ENCODE peak calls at places on chromosome 6, in nine cellular contexts. T is small intestine, M is fibroblast of lung, X is RWPE2, C is MM.1S, H is K562, D is iPS DF 6.9, I is cardiac fibroblast, Q is mesendoderm. V is an unnamed sample.

GRCh38 chr6:138240476-138241245 is 22.4 kb upstream of the PBOV1 start:
- DNase-seq in T (no peak), M (no peak), X (no peak), C (no peak), H (no peak), D (no peak), I (no peak), Q (peak; percentile 81), V (no peak)

GRCh38 chr6:20664250-20664649 is 130.0 kb downstream of the CDKAL1 start:
- DNase-seq in T (no peak), M (no peak), X (no peak), C (no peak), H (no peak), D (no peak), I (no peak), Q (no peak), V (no peak)

GRCh38 chr6:140572129-140572528 is 1197.7 kb upstream of the CITED2 start:
- DNase-seq in T (no peak), M (peak; percentile 93), X (no peak), C (no peak), H (no peak), D (no peak), I (peak; percentile 95), Q (no peak), V (no peak)

GRCh38 chr6:133724726-133725125 is 164.2 kb upstream of the TCF21 start:
- DNase-seq in T (no peak), M (no peak), X (no peak), C (no peak), H (no peak), D (no peak), I (peak; percentile 57), Q (peak; percentile 74), V (no peak)

GRCh38 chr6:32439139-32439538 is 548 bp upstream of the HLA-DRA start:
- DNase-seq in T (no peak), M (no peak), X (no peak), C (no peak), H (no peak), D (no peak), I (no peak), Q (no peak), V (no peak)

GRCh38 chr6:111743859-111744692 is 129.2 kb downstream of the FYN start:
- DNase-seq in T (no peak), M (peak; percentile 90), X (no peak), C (no peak), H (no peak), D (no peak), I (peak; percentile 93), Q (no peak), V (no peak)

GRCh38 chr6:54681987-54682386 is 164.6 kb upstream of the FAM83B start:
- DNase-seq in T (no peak), M (peak; percentile 84), X (no peak), C (no peak), H (no peak), D (no peak), I (peak; percentile 72), Q (no peak), V (no peak)

GRCh38 chr6:129638055-129639019 is 71.6 kb downstream of the ARHGAP18 start:
- DNase-seq in T (no peak), M (peak; percentile 87), X (no peak), C (no peak), H (no peak), D (no peak), I (peak; percentile 92), Q (no peak), V (no peak)

GRCh38 chr6:7138921-7139358 is 31.2 kb downstream of the RREB1 start:
- DNase-seq in T (peak; percentile 81), M (no peak), X (no peak), C (no peak), H (no peak), D (no peak), I (no peak), Q (peak; percentile 93), V (no peak)

GRCh38 chr6:5094327-5094726 is 9.2 kb downstream of the PPP1R3G start:
- DNase-seq in T (no peak), M (peak; percentile 98), X (no peak), C (no peak), H (no peak), D (no peak), I (peak; percentile 83), Q (no peak), V (no peak)

GRCh38 chr6:87759491-87760010 is 57.5 kb upstream of the AKIRIN2 start:
- DNase-seq in T (no peak), M (no peak), X (no peak), C (no peak), H (no peak), D (no peak), I (no peak), Q (no peak), V (no peak)

GRCh38 chr6:139126255-139126654 is 8.6 kb upstream of the HECA start:
- DNase-seq in T (no peak), M (peak; percentile 89), X (no peak), C (no peak), H (no peak), D (no peak), I (peak; percentile 86), Q (no peak), V (no peak)

GRCh38 chr6:38163186-38164130 is 343.9 kb downstream of the ZFAND3 start:
- DNase-seq in T (peak; percentile 19), M (no peak), X (no peak), C (no peak), H (no peak), D (no peak), I (no peak), Q (no peak), V (no peak)

GRCh38 chr6:15427360-15428070 is 181.6 kb downstream of the JARID2 start:
- DNase-seq in T (no peak), M (peak; percentile 56), X (no peak), C (no peak), H (no peak), D (no peak), I (no peak), Q (peak; percentile 82), V (no peak)

GRCh38 chr6:52580905-52581304 is 4.0 kb upstream of the TRAM2 start:
- DNase-seq in T (no peak), M (no peak), X (no peak), C (no peak), H (no peak), D (no peak), I (no peak), Q (no peak), V (no peak)

GRCh38 chr6:167907837-167908681 is 81.3 kb downstream of the AFDN start:
- DNase-seq in T (peak; percentile 60), M (peak; percentile 32), X (no peak), C (no peak), H (no peak), D (no peak), I (peak; percentile 39), Q (peak; percentile 47), V (peak; percentile 12)

GRCh38 chr6:12748815-12749521 is 32.4 kb downstream of the PHACTR1 start:
- DNase-seq in T (no peak), M (no peak), X (no peak), C (no peak), H (no peak), D (peak; percentile 74), I (peak; percentile 1), Q (no peak), V (no peak)

GRCh38 chr6:144217264-144217663 is 66.9 kb downstream of the STX11 start:
- DNase-seq in T (no peak), M (peak; percentile 5), X (no peak), C (no peak), H (no peak), D (no peak), I (peak; percentile 8), Q (no peak), V (no peak)
- H3K4me3 ChIP-seq in T (no peak overlapping the region), M (peak overlapping the region; percentile 73), X (no peak overlapping the region), C (peak overlapping the region; percentile 69), H (no peak overlapping the region), D (no peak overlapping the region), I (peak overlapping the region; percentile 61), Q (no peak overlapping the region), V (no peak overlapping the region)

DNA sequence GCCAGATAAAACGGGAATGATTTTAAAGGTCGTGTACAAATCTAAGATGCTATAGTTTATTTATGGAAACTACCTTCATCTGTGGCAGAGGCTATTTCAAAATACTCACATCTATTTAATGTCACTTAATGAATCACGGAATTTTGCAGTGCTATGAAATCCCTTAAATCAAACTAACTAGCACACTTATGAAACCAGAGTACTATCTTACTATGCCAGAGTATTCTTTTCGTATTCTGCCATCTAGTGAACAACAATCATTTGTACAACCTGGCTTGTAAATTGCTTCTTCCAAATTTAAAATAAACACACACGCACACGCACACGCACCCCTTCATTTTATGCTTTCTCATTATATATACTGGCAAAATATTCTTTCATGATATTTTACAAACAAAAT is 78.0 kb upstream of the BMP5 start:
- DNase-seq in T (no peak), M (peak; percentile 86), X (no peak), C (no peak), H (no peak), D (no peak), I (peak; percentile 78), Q (no peak), V (no peak)
- H3K4me3 ChIP-seq in T (no peak overlapping the region), M (peak overlapping the region; percentile 65), X (no peak overlapping the region), C (no peak overlapping the region), H (no peak overlapping the region), D (no peak overlapping the region), I (no peak overlapping the region), Q (no peak overlapping the region), V (no peak overlapping the region)

GRCh38 chr6:166365806-166366205 is 16.9 kb downstream of the MPC1 start:
- DNase-seq in T (no peak), M (no peak), X (no peak), C (peak; percentile 7), H (no peak), D (no peak), I (no peak), Q (peak; percentile 36), V (no peak)
- H3K4me3 ChIP-seq in T (no peak overlapping the region), M (no peak overlapping the region), X (no peak overlapping the region), C (peak overlapping the region; percentile 15), H (no peak overlapping the region), D (no peak overlapping the region), I (no peak overlapping the region), Q (no peak overlapping the region), V (no peak overlapping the region)

DNA sequence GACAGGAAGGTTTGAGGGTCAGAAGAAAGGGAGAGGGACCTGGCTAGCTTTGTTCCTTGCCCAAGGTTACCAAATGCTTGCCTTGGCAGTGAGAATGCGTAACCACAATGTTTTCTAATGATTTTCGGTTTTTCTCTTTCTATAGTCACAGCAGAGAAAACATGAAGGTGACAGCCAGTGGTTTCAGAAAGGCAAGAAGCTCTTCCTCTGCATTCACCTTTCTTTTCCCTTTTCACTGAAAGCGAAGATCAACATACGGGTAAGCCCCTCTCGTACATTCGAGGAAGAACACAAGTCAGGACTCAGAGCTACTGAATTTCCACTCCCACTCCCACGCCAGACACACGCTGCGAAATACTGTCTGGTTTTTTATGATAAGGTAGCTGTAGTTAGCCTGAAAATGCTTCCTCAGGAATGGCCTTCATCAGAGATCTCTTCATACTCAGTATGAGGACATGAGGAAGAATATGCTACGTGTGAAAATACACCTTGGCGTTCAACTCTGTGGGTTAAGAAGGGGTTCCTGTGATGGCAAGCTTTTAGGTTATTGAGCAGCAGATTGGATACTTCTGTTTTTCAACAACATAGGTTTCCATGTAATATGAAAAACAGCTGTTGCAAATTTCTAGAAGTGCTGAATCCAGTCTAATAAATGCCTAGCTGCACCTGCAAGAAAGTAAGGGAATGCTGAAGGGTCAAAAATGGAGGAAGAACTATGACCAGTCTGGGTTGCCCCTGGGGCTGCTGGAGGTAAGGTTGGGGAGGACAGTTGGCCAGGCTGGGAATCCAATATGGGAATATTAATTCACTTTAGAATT is 7.4 kb upstream of the CD83 start:
- DNase-seq in T (no peak), M (no peak), X (no peak), C (peak; percentile 71), H (peak; percentile 64), D (no peak), I (no peak), Q (no peak), V (no peak)
- H3K4me3 ChIP-seq in T (no peak overlapping the region), M (no peak overlapping the region), X (no peak overlapping the region), C (no peak overlapping the region), H (no peak overlapping the region), D (no peak overlapping the region), I (no peak overlapping the region), Q (no peak overlapping the region), V (no peak overlapping the region)

V was measured in Jurkat, Clone E6-1.